ENCODE peak calls at places on chromosomes 16 and 17, in eight cellular contexts. I is cardiac muscle cell, O is pancreas, H is thoracic aorta, F is small intestine, M is aorta, P is HCT116, A is heart right ventricle. B is an unnamed sample.

GRCh38 chr16:26525856-26526255 is 540.9 kb upstream of the C16orf82 start:
- DNase-seq in I (no peak), O (no peak), H (no peak), F (no peak), M (no peak), P (no peak), A (no peak), B (no peak)

GRCh38 chr16:10579965-10580918 is at the start of gene EMP2:
- DNase-seq in I (peak; percentile 78), O (peak; percentile 70), H (peak; percentile 34), F (peak; percentile 84), M (peak; percentile 96), P (peak; percentile 36), A (peak; percentile 89), B (peak; percentile 88)

GRCh38 chr17:27573971-27574525 is 56.9 kb upstream of the LGALS9 start:
- DNase-seq in I (peak; percentile 71), O (no peak), H (no peak), F (no peak), M (no peak), P (no peak), A (no peak), B (no peak)

GRCh38 chr16:9966569-9967157 is 215.6 kb downstream of the GRIN2A start:
- DNase-seq in I (no peak), O (no peak), H (no peak), F (no peak), M (no peak), P (no peak), A (no peak), B (no peak)

GRCh38 chr16:89467382-89467781 is 23.0 kb downstream of the ANKRD11 start:
- DNase-seq in I (no peak), O (no peak), H (no peak), F (no peak), M (no peak), P (no peak), A (no peak), B (no peak)

GRCh38 chr16:13060932-13061331 is 159.5 kb downstream of the SHISA9 start:
- DNase-seq in I (no peak), O (no peak), H (no peak), F (no peak), M (no peak), P (no peak), A (no peak), B (no peak)

GRCh38 chr16:51553910-51554309 is 402.8 kb upstream of the SALL1 start:
- DNase-seq in I (peak; percentile 58), O (no peak), H (no peak), F (no peak), M (no peak), P (no peak), A (no peak), B (no peak)

GRCh38 chr17:45293413-45294211 is 23.2 kb downstream of the MAP3K14 start:
- DNase-seq in I (peak; percentile 90), O (peak; percentile 80), H (peak; percentile 82), F (peak; percentile 90), M (peak; percentile 92), P (peak; percentile 65), A (peak; percentile 74), B (peak; percentile 80)

GRCh38 chr17:57868007-57868774 is 18.3 kb upstream of the MRPS23 start:
- DNase-seq in I (peak; percentile 91), O (peak; percentile 78), H (peak; percentile 69), F (peak; percentile 55), M (peak; percentile 96), P (peak; percentile 90), A (peak; percentile 79), B (peak; percentile 80)

GRCh38 chr16:25256821-25257503 is 683 bp downstream of the ZKSCAN2 start:
- DNase-seq in I (peak; percentile 23), O (peak; percentile 25), H (no peak), F (peak; percentile 15), M (no peak), P (no peak), A (no peak), B (no peak)

GRCh38 chr17:81579821-81580321 is 27.7 kb upstream of the FAAP100 start:
- DNase-seq in I (peak; percentile 69), O (no peak), H (no peak), F (no peak), M (no peak), P (no peak), A (no peak), B (no peak)

GRCh38 chr17:3988297-3989120 is 24.3 kb upstream of the ATP2A3 start:
- DNase-seq in I (peak; percentile 79), O (peak; percentile 7), H (no peak), F (no peak), M (peak; percentile 40), P (no peak), A (no peak), B (no peak)

GRCh38 chr16:15484662-15485061 is 50.3 kb downstream of the BMERB1 start:
- DNase-seq in I (peak; percentile 60), O (no peak), H (no peak), F (no peak), M (no peak), P (no peak), A (no peak), B (no peak)

GRCh38 chr17:34580685-34581445 is 1.5 kb downstream of the TMEM132E start:
- DNase-seq in I (no peak), O (no peak), H (no peak), F (no peak), M (peak; percentile 79), P (no peak), A (no peak), B (no peak)

GRCh38 chr17:10683853-10684252 is 13.5 kb downstream of the SCO1 start:
- DNase-seq in I (peak; percentile 55), O (no peak), H (no peak), F (no peak), M (no peak), P (peak; percentile 28), A (no peak), B (no peak)

GRCh38 chr16:84881702-84882521 is 62.1 kb downstream of the CRISPLD2 start:
- DNase-seq in I (peak; percentile 88), O (no peak), H (peak; percentile 15), F (no peak), M (no peak), P (no peak), A (no peak), B (no peak)

GRCh38 chr17:18318771-18319450 is 3.8 kb downstream of the SMCR8 start:
- DNase-seq in I (no peak), O (no peak), H (no peak), F (no peak), M (peak; percentile 57), P (no peak), A (no peak), B (no peak)

GRCh38 chr17:57328109-57328882 is 72.0 kb downstream of the MSI2 start:
- DNase-seq in I (no peak), O (no peak), H (no peak), F (no peak), M (no peak), P (no peak), A (no peak), B (no peak)

DNA sequence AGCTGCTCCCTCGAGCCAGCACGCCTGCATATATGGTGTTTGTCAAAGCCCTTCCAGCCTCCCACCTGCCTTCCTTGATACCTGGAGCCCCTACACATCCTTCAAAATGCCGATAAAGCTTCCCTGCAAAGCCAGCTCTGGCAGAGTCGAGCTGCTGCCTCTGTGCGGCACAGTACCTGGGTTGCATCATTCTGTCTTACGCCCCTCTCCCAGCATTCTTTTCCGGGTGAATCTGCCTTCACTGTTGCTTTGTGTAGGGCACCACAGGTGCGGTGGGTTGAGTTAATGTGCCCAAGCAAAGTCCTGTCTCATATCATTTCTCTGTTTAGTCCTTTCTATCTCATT is 8.6 kb upstream of the CD300E start:
- DNase-seq in I (no peak), O (no peak), H (no peak), F (no peak), M (no peak), P (no peak), A (no peak), B (no peak)
- H3K9me3 ChIP-seq in I (no peaks in the 10 kb centered on the region), O (no peaks in the 10 kb centered on the region), H (no peaks in the 10 kb centered on the region), F (no peaks in the 10 kb centered on the region), M (peaks cover 4% of the 10 kb centered on the region), P (no peaks in the 10 kb centered on the region), A (no peaks in the 10 kb centered on the region), B (peaks cover 7% of the 10 kb centered on the region)

DNA sequence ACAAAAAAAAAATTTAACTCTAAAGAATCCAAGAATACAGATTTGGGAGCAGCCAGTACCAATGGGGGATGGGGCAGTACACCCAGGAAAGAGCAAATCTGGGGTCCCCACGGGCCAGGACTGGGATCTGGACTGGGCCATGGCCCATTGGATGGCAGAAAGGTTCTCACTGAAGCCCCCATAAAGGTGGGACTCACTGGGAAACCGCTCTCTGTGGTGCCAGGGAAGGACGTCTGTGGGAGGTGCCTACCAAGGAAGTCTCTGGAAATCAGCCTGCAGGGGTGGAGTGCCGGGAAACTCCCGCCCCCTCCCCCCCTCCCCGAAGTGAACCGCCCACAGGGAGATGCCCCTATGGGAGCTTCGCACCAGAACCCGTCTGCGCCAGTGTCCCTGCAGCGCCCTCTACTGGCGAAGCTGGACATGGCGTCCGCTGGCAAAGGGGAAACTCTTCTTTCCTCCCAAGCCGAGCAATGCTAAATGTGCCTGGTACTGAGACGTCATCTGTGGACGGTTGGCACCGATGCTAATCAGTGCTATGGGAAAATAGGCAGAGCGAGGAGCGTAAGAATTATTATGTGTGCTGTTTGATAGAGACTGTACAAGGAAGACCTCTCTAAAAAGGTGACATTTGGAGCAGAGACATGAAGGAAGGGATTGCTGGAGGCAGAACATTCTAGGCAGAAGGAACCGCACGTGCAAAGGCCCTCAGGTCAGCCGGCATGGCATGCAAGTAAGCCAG is 671.1 kb downstream of the WWOX start:
- DNase-seq in I (peak; percentile 54), O (peak; percentile 53), H (peak; percentile 18), F (peak; percentile 57), M (peak; percentile 90), P (no peak), A (peak; percentile 79), B (peak; percentile 72)
- H3K27ac ChIP-seq in I (no peak overlapping the region), O (no peak overlapping the region), H (no peak overlapping the region), F (no peak overlapping the region), M (no peak overlapping the region), P (no peak overlapping the region), A (no peak overlapping the region), B (peak overlapping the region; percentile 28)

GRCh38 chr16:35706901-35707300 is 2247.5 kb downstream of the TP53TG3F start:
- DNase-seq in I (no peak), O (no peak), H (no peak), F (no peak), M (no peak), P (no peak), A (no peak), B (no peak)
- H3K9me3 ChIP-seq in I (no peaks in the 10 kb centered on the region), O (no peaks in the 10 kb centered on the region), H (no peaks in the 10 kb centered on the region), F (no peaks in the 10 kb centered on the region), M (no peaks in the 10 kb centered on the region), P (peaks cover 9% of the 10 kb centered on the region), A (peaks cover 16% of the 10 kb centered on the region), B (peaks cover under 1% of the 10 kb centered on the region)

DNA sequence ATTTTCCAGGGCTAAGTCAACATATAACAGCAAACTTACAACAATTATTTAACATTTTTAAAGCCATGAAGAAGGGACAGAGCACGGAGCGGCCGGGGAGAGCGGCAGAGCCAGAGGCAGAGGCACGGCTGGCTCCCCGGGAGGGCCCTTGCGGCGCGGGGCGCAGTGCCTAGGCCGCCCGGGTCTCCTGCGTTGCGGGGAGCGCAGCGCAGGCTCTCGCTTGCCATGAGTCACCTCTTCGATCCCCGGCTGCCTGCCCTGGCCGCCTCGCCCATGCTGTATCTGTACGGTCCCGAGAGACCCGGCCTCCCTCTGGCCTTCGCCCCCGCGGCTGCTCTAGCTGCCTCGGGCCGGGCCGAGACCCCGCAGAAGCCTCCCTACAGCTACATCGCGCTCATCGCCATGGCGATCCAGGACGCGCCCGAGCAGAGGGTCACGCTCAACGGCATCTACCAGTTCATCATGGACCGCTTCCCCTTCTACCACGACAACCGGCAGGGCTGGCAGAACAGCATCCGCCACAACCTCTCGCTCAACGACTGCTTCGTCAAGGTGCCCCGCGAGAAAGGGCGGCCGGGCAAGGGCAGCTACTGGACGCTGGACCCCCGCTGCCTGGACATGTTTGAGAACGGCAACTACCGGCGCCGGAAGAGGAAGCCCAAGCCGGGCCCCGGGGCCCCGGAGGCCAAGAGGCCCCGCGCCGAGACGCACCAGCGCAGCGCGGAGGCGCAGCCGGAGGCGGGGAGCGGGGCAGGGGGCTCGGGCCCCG is at the start of gene FOXL1:
- DNase-seq in I (peak; percentile 59), O (no peak), H (no peak), F (no peak), M (peak; percentile 88), P (no peak), A (peak; percentile 69), B (peak; percentile 57)
- H3K27ac ChIP-seq in I (no peak within 1 kb of the TSS), O (no peak within 1 kb of the TSS), H (peak within 1 kb of the TSS; percentile 91), F (peak within 1 kb of the TSS; percentile 3), M (peak within 1 kb of the TSS; percentile 98), P (no peak within 1 kb of the TSS), A (peak within 1 kb of the TSS; percentile 56), B (peak within 1 kb of the TSS; percentile 88)

B was measured in left ventricle myocardium inferior.